ENCODE peak calls at places on chromosomes 1 and 21, in five cellular contexts. One of them, this sample, is unnamed.

GRCh38 chr1:55870076-55870475 is 654.9 kb upstream of the USP24 start:
- DNase-seq in right atrium auricular region: no peak
- DNase-seq in heart right ventricle: no peak
- DNase-seq in CD8-positive, alpha-beta memory T cell: no peak
- DNase-seq in mucosa of descending colon: no peak
- DNase-seq in this sample: no peak

GRCh38 chr1:27883536-27884181 is 11.3 kb downstream of the THEMIS2 start:
- DNase-seq in right atrium auricular region: no peak
- DNase-seq in heart right ventricle: no peak
- DNase-seq in CD8-positive, alpha-beta memory T cell: no peak
- DNase-seq in mucosa of descending colon: no peak
- DNase-seq in this sample: peak; percentile 9

GRCh38 chr1:7422966-7423365 is 348.1 kb upstream of the VAMP3 start:
- DNase-seq in right atrium auricular region: no peak
- DNase-seq in heart right ventricle: no peak
- DNase-seq in CD8-positive, alpha-beta memory T cell: no peak
- DNase-seq in mucosa of descending colon: peak; percentile 4
- DNase-seq in this sample: no peak

GRCh38 chr1:197184190-197184589 is 37.7 kb upstream of the ASPM start:
- DNase-seq in right atrium auricular region: no peak
- DNase-seq in heart right ventricle: no peak
- DNase-seq in CD8-positive, alpha-beta memory T cell: no peak
- DNase-seq in mucosa of descending colon: no peak
- DNase-seq in this sample: no peak

GRCh38 chr1:169106095-169106920 is at the start of gene ATP1B1:
- DNase-seq in right atrium auricular region: peak; percentile 86
- DNase-seq in heart right ventricle: peak; percentile 89
- DNase-seq in CD8-positive, alpha-beta memory T cell: peak; percentile 79
- DNase-seq in mucosa of descending colon: peak; percentile 97
- DNase-seq in this sample: peak; percentile 86

GRCh38 chr1:22969224-22969829 is 3.3 kb downstream of the LACTBL1 start:
- DNase-seq in right atrium auricular region: no peak
- DNase-seq in heart right ventricle: no peak
- DNase-seq in CD8-positive, alpha-beta memory T cell: no peak
- DNase-seq in mucosa of descending colon: no peak
- DNase-seq in this sample: no peak

GRCh38 chr1:169109561-169110134 is 3.2 kb downstream of the ATP1B1 start:
- DNase-seq in right atrium auricular region: peak; percentile 87
- DNase-seq in heart right ventricle: no peak
- DNase-seq in CD8-positive, alpha-beta memory T cell: no peak
- DNase-seq in mucosa of descending colon: no peak
- DNase-seq in this sample: no peak

GRCh38 chr1:25042331-25042730 is 112.3 kb upstream of the RUNX3 start:
- DNase-seq in right atrium auricular region: no peak
- DNase-seq in heart right ventricle: no peak
- DNase-seq in CD8-positive, alpha-beta memory T cell: no peak
- DNase-seq in mucosa of descending colon: peak; percentile 1
- DNase-seq in this sample: no peak

GRCh38 chr1:167455786-167456446 is 62.4 kb downstream of the CD247 start:
- DNase-seq in right atrium auricular region: no peak
- DNase-seq in heart right ventricle: peak; percentile 43
- DNase-seq in CD8-positive, alpha-beta memory T cell: peak; percentile 41
- DNase-seq in mucosa of descending colon: peak; percentile 43
- DNase-seq in this sample: peak; percentile 58

GRCh38 chr1:209603877-209604276 is 20.4 kb downstream of the CAMK1G start:
- DNase-seq in right atrium auricular region: no peak
- DNase-seq in heart right ventricle: no peak
- DNase-seq in CD8-positive, alpha-beta memory T cell: no peak
- DNase-seq in mucosa of descending colon: no peak
- DNase-seq in this sample: no peak

GRCh38 chr1:88063605-88064004 is 620.5 kb upstream of the PKN2 start:
- DNase-seq in right atrium auricular region: no peak
- DNase-seq in heart right ventricle: no peak
- DNase-seq in CD8-positive, alpha-beta memory T cell: no peak
- DNase-seq in mucosa of descending colon: no peak
- DNase-seq in this sample: no peak

GRCh38 chr1:160217466-160218165 is 12.4 kb downstream of the PEA15 start:
- DNase-seq in right atrium auricular region: no peak
- DNase-seq in heart right ventricle: no peak
- DNase-seq in CD8-positive, alpha-beta memory T cell: no peak
- DNase-seq in mucosa of descending colon: peak; percentile 56
- DNase-seq in this sample: no peak

GRCh38 chr1:107474877-107475612 is 334.2 kb downstream of the NTNG1 start:
- DNase-seq in right atrium auricular region: no peak
- DNase-seq in heart right ventricle: no peak
- DNase-seq in CD8-positive, alpha-beta memory T cell: no peak
- DNase-seq in mucosa of descending colon: no peak
- DNase-seq in this sample: no peak

GRCh38 chr21:35827004-35827403 is 233.3 kb downstream of the SETD4 start:
- DNase-seq in right atrium auricular region: no peak
- DNase-seq in heart right ventricle: no peak
- DNase-seq in CD8-positive, alpha-beta memory T cell: no peak
- DNase-seq in mucosa of descending colon: no peak
- DNase-seq in this sample: no peak

GRCh38 chr21:39715804-39716397 is 29.1 kb upstream of the IGSF5 start:
- DNase-seq in right atrium auricular region: no peak
- DNase-seq in heart right ventricle: peak; percentile 16
- DNase-seq in CD8-positive, alpha-beta memory T cell: peak; percentile 4
- DNase-seq in mucosa of descending colon: peak; percentile 33
- DNase-seq in this sample: peak; percentile 38

GRCh38 chr21:45202344-45202743 is 85.4 kb downstream of the POFUT2 start:
- DNase-seq in right atrium auricular region: no peak
- DNase-seq in heart right ventricle: no peak
- DNase-seq in CD8-positive, alpha-beta memory T cell: no peak
- DNase-seq in mucosa of descending colon: no peak
- DNase-seq in this sample: no peak

GRCh38 chr1:214404571-214405213 is 123.7 kb downstream of the SMYD2 start:
- DNase-seq in right atrium auricular region: no peak
- DNase-seq in heart right ventricle: no peak
- DNase-seq in CD8-positive, alpha-beta memory T cell: no peak
- DNase-seq in mucosa of descending colon: no peak
- DNase-seq in this sample: no peak

GRCh38 chr1:152565115-152565514 is 1.5 kb downstream of the LCE3E start:
- DNase-seq in right atrium auricular region: no peak
- DNase-seq in heart right ventricle: no peak
- DNase-seq in CD8-positive, alpha-beta memory T cell: no peak
- DNase-seq in mucosa of descending colon: no peak
- DNase-seq in this sample: no peak
- H3K9me3 ChIP-seq in right atrium auricular region: peaks cover 19% of the 10 kb centered on the region
- H3K9me3 ChIP-seq in heart right ventricle: no peaks in the 10 kb centered on the region
- H3K9me3 ChIP-seq in CD8-positive, alpha-beta memory T cell: no peaks in the 10 kb centered on the region
- H3K9me3 ChIP-seq in mucosa of descending colon: peaks cover 6% of the 10 kb centered on the region
- H3K9me3 ChIP-seq in this sample: no peaks in the 10 kb centered on the region

GRCh38 chr1:241362350-241362749 is 5.3 kb upstream of the RGS7 start:
- DNase-seq in right atrium auricular region: no peak
- DNase-seq in heart right ventricle: no peak
- DNase-seq in CD8-positive, alpha-beta memory T cell: no peak
- DNase-seq in mucosa of descending colon: no peak
- DNase-seq in this sample: no peak
- H3K4me3 ChIP-seq in right atrium auricular region: no peak overlapping the region
- H3K4me3 ChIP-seq in heart right ventricle: no peak overlapping the region
- H3K4me3 ChIP-seq in CD8-positive, alpha-beta memory T cell: no peak overlapping the region
- H3K4me3 ChIP-seq in mucosa of descending colon: no peak overlapping the region
- H3K4me3 ChIP-seq in this sample: no peak overlapping the region

GRCh38 chr21:38228115-38228514 is 28.7 kb upstream of the KCNJ15 start:
- DNase-seq in right atrium auricular region: no peak
- DNase-seq in heart right ventricle: no peak
- DNase-seq in CD8-positive, alpha-beta memory T cell: no peak
- DNase-seq in mucosa of descending colon: no peak
- DNase-seq in this sample: no peak
- H3K9me3 ChIP-seq in right atrium auricular region: peaks cover 65% of the 10 kb centered on the region
- H3K9me3 ChIP-seq in heart right ventricle: no peaks in the 10 kb centered on the region
- H3K9me3 ChIP-seq in CD8-positive, alpha-beta memory T cell: peaks cover 27% of the 10 kb centered on the region
- H3K9me3 ChIP-seq in mucosa of descending colon: peaks cover 60% of the 10 kb centered on the region
- H3K9me3 ChIP-seq in this sample: peaks cover 12% of the 10 kb centered on the region

GRCh38 chr1:16438516-16438915 is 1.3 kb upstream of the SPATA21 start:
- DNase-seq in right atrium auricular region: no peak
- DNase-seq in heart right ventricle: no peak
- DNase-seq in CD8-positive, alpha-beta memory T cell: no peak
- DNase-seq in mucosa of descending colon: no peak
- DNase-seq in this sample: no peak

GRCh38 chr1:16441312-16441641 is 753 bp downstream of the NECAP2 start:
- DNase-seq in right atrium auricular region: no peak
- DNase-seq in heart right ventricle: no peak
- DNase-seq in CD8-positive, alpha-beta memory T cell: no peak
- DNase-seq in mucosa of descending colon: no peak
- DNase-seq in this sample: no peak

GRCh38 chr1:16442273-16442672 is 1.7 kb downstream of the NECAP2 start:
- DNase-seq in right atrium auricular region: no peak
- DNase-seq in heart right ventricle: no peak
- DNase-seq in CD8-positive, alpha-beta memory T cell: no peak
- DNase-seq in mucosa of descending colon: no peak
- DNase-seq in this sample: no peak

GRCh38 chr1:16440480-16441311 is at the start of gene NECAP2:
- DNase-seq in right atrium auricular region: peak; percentile 89
- DNase-seq in heart right ventricle: peak; percentile 96
- DNase-seq in CD8-positive, alpha-beta memory T cell: peak; percentile 88
- DNase-seq in mucosa of descending colon: peak; percentile 96
- DNase-seq in this sample: peak; percentile 92

GRCh38 chr1:16440150-16440479 is 409 bp upstream of the NECAP2 start:
- DNase-seq in right atrium auricular region: no peak
- DNase-seq in heart right ventricle: no peak
- DNase-seq in CD8-positive, alpha-beta memory T cell: no peak
- DNase-seq in mucosa of descending colon: no peak
- DNase-seq in this sample: no peak
- H3K4me3 ChIP-seq in right atrium auricular region: peak overlapping the region; percentile 80
- H3K4me3 ChIP-seq in heart right ventricle: peak overlapping the region; percentile 64
- H3K4me3 ChIP-seq in CD8-positive, alpha-beta memory T cell: peak overlapping the region; percentile 87
- H3K4me3 ChIP-seq in mucosa of descending colon: no peak overlapping the region
- H3K4me3 ChIP-seq in this sample: peak overlapping the region; percentile 82

This sample was measured in CD8-positive, alpha-beta T cell.